ENCODE peak calls at places on chromosome 21, in six cellular contexts. H is substantia nigra; C is CD8-positive, alpha-beta T cell; D is pancreas; F is RWPE1; Q is neuronal stem cell. J is an unnamed sample.
A peak's percentile ranks its signal among the peaks of the same experiment; 100 is the strongest.

GRCh38 chr21:16169102-16169511 is 439.3 kb downstream of the USP25 start:
- DNase-seq in Q (no peak), C (no peak), H (no peak), F (no peak), D (no peak), J (no peak)

GRCh38 chr21:41771625-41771945 is 4.7 kb upstream of the RIPK4 start:
- DNase-seq in C (no peak), F (no peak), H (no peak), Q (no peak), D (no peak), J (no peak)

GRCh38 chr21:41396452-41397107 is 29.5 kb upstream of the MX1 start:
- DNase-seq in C (no peak), Q (no peak), F (no peak), H (no peak), D (no peak), J (no peak)

GRCh38 chr21:27817061-27817460 is 850.2 kb upstream of the ADAMTS5 start:
- DNase-seq in Q (no peak), F (no peak), H (no peak), D (no peak), C (no peak), J (no peak)

GRCh38 chr21:34544032-34544496 is 32.1 kb upstream of the KCNE1 start:
- DNase-seq in F (peak; percentile 78), Q (no peak), D (peak; percentile 88), C (no peak), H (no peak), J (no peak)

GRCh38 chr21:31665397-31665796 is 5.9 kb downstream of the SOD1 start:
- DNase-seq in C (no peak), D (no peak), H (no peak), Q (no peak), F (no peak), J (peak; percentile 51)

GRCh38 chr21:15631342-15631741 is 98.4 kb upstream of the USP25 start:
- DNase-seq in D (no peak), F (peak; percentile 28), Q (no peak), C (no peak), H (no peak), J (no peak)

GRCh38 chr21:28742527-28742926 is 250.2 kb downstream of the LTN1 start:
- DNase-seq in F (peak; percentile 30), H (no peak), C (no peak), Q (no peak), D (no peak), J (no peak)

GRCh38 chr21:27570306-27570868 is 603.5 kb upstream of the ADAMTS5 start:
- DNase-seq in H (no peak), C (no peak), F (peak; percentile 8), D (no peak), Q (no peak), J (no peak)

GRCh38 chr21:25911730-25912401 is 177.1 kb downstream of the GABPA start:
- DNase-seq in Q (no peak), F (no peak), H (no peak), D (peak; percentile 68), C (no peak), J (peak; percentile 24)

GRCh38 chr21:29704719-29705118 is 235.1 kb downstream of the GRIK1 start:
- DNase-seq in F (no peak), Q (no peak), C (no peak), H (no peak), D (no peak), J (no peak)

GRCh38 chr21:27406297-27407009 is 439.6 kb upstream of the ADAMTS5 start:
- DNase-seq in D (no peak), Q (no peak), C (no peak), F (no peak), H (no peak), J (no peak)

GRCh38 chr21:33847586-33848251 is 67.9 kb downstream of the ATP5PO start:
- DNase-seq in C (no peak), H (no peak), Q (no peak), F (no peak), D (no peak), J (no peak)

GRCh38 chr21:39705849-39706248 is 39.1 kb upstream of the IGSF5 start:
- DNase-seq in C (no peak), D (no peak), Q (no peak), F (no peak), H (no peak), J (no peak)

GRCh38 chr21:42386034-42386591 is 9.7 kb downstream of the TMPRSS3 start:
- DNase-seq in D (peak; percentile 32), F (no peak), C (no peak), Q (no peak), H (no peak), J (no peak)

DNA sequence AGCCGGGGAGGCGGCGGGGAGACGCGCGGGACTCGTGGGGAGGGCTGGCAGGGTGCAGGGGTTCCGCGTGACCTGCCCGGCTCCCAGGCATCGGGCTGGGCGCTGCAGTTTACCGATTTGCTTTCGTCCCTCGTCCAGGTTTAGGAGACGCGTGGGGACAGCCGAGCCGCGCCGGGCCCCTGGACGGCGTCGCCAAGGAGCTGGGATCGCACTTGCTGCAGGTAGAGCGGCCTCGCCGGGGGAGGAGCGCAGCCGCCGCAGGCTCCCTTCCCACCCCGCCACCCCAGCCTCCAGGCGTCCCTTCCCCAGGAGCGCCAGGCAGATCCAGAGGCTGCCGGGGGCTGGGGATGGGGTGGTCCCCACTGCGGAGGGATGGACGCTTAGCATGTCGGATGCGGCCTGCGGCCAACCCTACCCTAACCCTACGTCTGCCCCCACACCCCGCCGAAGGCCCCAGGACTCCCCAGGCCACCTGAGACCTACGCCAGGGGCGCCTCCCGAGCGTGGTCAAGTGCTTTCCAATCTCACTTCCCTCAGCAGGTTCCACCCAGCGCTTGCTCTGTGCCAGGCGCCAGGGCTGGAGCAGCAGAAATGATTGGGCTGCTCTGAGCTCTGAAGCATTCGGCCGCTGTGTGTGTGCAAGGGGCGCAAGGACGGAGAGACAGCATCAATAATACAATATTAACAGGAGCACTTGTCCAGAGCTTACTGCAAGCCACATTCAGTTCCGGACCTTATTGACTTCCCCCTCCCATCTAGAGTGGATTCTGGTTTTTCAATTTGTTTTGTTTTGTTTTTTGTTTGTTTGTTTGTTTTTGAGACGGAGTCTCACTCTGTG is 10.3 kb downstream of the SIM2 start:
- DNase-seq in D (no peak), F (no peak), C (no peak), Q (no peak), H (no peak), J (no peak)
- H3K27ac ChIP-seq in D (no peak overlapping the region), F (peak overlapping the region; percentile 94), C (no peak overlapping the region), Q (no peak overlapping the region), H (no peak overlapping the region), J (no peak overlapping the region)

DNA sequence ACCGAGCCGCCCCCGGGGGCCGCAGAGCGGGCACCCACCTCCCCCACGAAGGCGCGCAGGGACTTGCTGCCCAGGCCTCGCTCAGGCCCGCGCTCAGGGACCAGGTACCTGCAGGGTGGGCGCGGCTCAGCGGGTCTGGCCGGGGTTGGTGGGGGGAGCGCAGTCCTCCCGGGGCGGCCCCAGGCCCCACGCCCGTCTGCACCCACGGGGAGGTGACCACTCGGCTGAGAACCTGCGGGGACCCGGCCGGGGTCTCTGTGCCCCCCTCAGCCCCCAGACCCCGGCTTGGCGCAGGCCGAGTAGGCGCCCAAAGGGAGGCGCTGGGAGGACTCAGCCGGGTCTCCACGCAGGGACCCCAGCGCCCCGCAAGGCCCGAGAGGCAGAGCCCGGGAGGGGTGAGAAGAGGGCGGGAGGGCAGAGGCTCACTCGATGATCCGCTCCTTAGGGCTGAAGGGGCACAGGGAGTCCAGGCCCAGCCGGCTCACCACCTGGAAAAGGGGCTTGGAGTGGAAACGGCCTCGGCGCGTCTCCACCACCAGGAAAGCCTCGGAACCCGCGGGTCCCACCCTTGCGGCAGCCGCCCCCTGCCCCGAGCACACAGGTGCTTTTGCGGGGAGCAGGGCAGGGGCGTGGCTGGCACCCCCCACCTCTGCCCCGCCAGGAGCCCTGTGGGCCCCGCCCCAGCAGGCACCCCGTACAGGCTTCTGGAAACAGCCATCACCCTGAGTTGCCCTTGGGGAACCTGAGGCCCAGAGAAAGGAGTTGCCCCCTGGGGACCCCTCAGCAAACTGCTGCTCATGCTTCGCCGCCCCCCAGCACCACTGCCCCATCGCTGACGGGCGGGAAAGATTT is 9.3 kb downstream of the FTCD start:
- DNase-seq in Q (no peak), H (no peak), F (no peak), C (no peak), D (no peak), J (no peak)
- H3K27ac ChIP-seq in Q (no peak overlapping the region), H (no peak overlapping the region), F (peak overlapping the region; percentile 21), C (no peak overlapping the region), D (no peak overlapping the region), J (no peak overlapping the region)

GRCh38 chr21:14271053-14271452 is 55.1 kb downstream of the RBM11 start:
- DNase-seq in C (no peak), D (no peak), H (no peak), Q (no peak), F (no peak), J (no peak)
- H3K27ac ChIP-seq in C (no peak overlapping the region), D (no peak overlapping the region), H (no peak overlapping the region), Q (no peak overlapping the region), F (no peak overlapping the region), J (no peak overlapping the region)

GRCh38 chr21:38256599-38257302 is at the start of gene KCNJ15:
- DNase-seq in C (no peak), D (no peak), H (no peak), Q (no peak), F (no peak), J (no peak)
- H3K27ac ChIP-seq in C (no peak within 1 kb of the TSS), D (peak within 1 kb of the TSS; percentile 7), H (no peak within 1 kb of the TSS), Q (no peak within 1 kb of the TSS), F (no peak within 1 kb of the TSS), J (no peak within 1 kb of the TSS)

DNA sequence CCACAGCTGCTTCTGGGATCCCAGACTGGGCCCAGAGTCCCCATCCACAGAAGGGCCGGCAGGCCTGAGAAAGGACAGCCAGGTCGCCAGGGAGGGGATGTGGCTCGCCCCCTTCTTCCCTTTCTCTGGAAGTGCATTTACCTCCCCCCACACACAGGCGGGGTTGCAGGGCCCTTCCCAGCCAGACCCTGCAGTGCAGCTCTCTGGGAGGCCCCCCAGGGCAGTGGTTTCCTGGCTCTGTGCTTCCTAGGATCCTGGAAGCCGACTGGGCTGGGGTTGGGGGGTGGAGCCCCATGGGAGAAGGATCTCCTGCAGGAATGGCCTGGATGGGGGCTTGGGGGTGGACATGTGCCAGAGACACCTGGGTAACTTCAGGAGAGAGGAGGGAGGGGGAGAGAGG is 4.2 kb upstream of the COL6A1 start:
- DNase-seq in Q (no peak), D (peak; percentile 10), H (no peak), C (no peak), F (no peak), J (no peak)
- H3K27ac ChIP-seq in Q (no peak overlapping the region), D (no peak overlapping the region), H (no peak overlapping the region), C (no peak overlapping the region), F (no peak overlapping the region), J (peak overlapping the region; percentile 52)

J was measured in caudate nucleus.